ENCODE peak calls at places on chromosomes 1 and 21, in seven cellular contexts. K is OCI-LY7, O is choroid plexus epithelial cell, Q is A549, U is left ventricle myocardium inferior, I is AG04450, E is right atrium auricular region. T is an unnamed sample.

GRCh38 chr1:117339866-117340357 is 27.3 kb upstream of the MAN1A2 start:
- DNase-seq in K (peak), O (peak), Q (peak), U (no peak), I (peak), E (no peak), T (no peak)

GRCh38 chr1:85465099-85465790 is at the start of gene DDAH1:
- DNase-seq in K (no peak), O (peak), Q (peak), U (peak), I (no peak), E (no peak), T (no peak)

GRCh38 chr1:54069792-54070548 is 16.6 kb downstream of the TCEANC2 start:
- DNase-seq in K (peak), O (peak), Q (peak), U (no peak), I (no peak), E (no peak), T (peak)

GRCh38 chr1:246795906-246796694 is 71.9 kb downstream of the SCCPDH start:
- DNase-seq in K (no peak), O (no peak), Q (no peak), U (no peak), I (no peak), E (no peak), T (no peak)

GRCh38 chr1:170198090-170198489 is 52.3 kb downstream of the NTMT2 start:
- DNase-seq in K (no peak), O (no peak), Q (no peak), U (no peak), I (no peak), E (no peak), T (no peak)

GRCh38 chr1:42721926-42722325 is 18.1 kb downstream of the CLDN19 start:
- DNase-seq in K (no peak), O (no peak), Q (no peak), U (no peak), I (no peak), E (no peak), T (no peak)

GRCh38 chr1:208027861-208028260 is 116.9 kb upstream of the CD34 start:
- DNase-seq in K (no peak), O (no peak), Q (no peak), U (no peak), I (no peak), E (no peak), T (no peak)

GRCh38 chr1:114353233-114353632 is 157.8 kb downstream of the TRIM33 start:
- DNase-seq in K (peak), O (peak), Q (no peak), U (peak), I (peak), E (peak), T (no peak)

GRCh38 chr1:19317126-19317910 is 5.2 kb downstream of the SLC66A1 start:
- DNase-seq in K (no peak), O (no peak), Q (no peak), U (no peak), I (no peak), E (no peak), T (no peak)

GRCh38 chr21:31235671-31236450 is 108.2 kb downstream of the TIAM1 start:
- DNase-seq in K (no peak), O (peak), Q (no peak), U (no peak), I (no peak), E (no peak), T (no peak)

DNA sequence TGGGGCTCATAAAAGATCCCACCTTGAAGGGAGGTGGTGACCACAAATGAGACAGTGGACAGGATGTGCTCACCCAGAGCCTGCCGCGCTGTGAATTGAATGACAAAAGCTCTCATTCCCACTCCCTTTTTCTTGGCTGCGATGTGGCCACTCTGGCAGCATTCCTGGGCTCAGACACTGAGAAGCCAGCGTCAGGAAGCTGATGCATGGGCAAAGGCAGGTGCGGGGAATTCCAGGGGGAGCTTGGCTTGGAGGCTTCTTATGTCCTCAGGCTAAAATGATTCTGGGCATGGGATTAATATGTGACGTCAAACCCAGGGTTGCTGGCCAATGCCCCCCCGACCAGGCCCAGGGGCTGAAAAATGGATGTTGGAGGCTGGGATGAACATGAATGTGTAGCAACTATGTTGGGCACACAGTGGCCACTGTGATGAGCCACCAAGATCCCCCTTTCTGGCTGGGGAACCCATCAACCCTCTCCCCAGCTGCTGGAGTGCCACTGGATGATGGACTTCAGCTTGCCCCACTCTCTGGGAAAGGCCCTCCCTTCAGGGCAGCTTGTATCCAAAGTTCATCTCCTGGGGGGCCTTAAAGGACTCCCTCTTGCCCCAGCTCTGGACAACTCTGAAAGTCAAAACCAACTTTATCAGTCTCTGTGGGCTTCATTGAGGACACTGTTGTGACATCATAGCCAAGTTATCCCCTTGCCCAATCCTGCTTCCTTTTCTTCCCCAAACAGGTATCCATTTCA is 2.8 kb downstream of the RAB42 start:
- DNase-seq in K (no peak), O (no peak), Q (peak), U (no peak), I (no peak), E (no peak), T (no peak)
- TF ChIP-seq CTCF in K (no peak), O (no peak), Q (no peak), U (no peak), I (no peak), E (no peak), T (no peak)

DNA sequence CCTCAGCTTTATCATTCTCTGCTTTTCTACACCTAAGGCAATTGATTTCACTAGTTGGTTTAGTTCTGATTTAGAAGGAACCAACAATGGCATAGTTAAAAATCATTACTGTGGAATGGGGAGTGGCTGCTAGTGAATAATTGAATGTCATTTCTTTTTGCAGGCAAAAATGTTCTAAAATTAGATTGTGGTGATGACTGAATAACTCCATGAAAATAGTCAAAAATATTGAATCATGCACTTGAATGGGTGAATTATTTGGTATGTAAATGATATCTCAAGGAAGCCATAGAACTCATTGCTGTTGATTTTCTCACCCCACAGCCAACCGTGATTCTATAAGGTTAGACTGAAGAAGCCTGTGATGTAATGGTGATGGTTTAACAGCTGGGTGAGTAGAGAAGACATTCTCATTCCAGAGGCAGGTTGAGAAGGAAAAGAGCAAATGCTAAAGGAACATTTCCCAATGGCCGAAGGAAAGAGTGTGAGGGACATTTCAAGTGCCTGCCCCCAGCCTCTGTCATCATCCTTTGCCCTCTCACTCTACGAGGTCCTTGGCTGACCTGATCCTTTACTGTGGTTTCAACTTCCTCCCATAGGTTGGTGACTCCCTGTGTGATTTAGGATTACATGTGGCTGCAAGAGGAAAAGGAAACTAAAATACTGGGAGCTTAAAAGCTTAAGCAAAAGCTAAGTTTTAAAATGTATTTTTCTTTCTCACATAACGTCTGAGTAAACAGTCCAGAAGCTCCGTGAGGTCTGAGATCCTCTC is 12.5 kb downstream of the OVAAL start:
- DNase-seq in K (no peak), O (no peak), Q (no peak), U (no peak), I (no peak), E (no peak), T (no peak)
- H3K4me3 ChIP-seq in K (no peak), O (no peak), Q (no peak), U (no peak), I (no peak), E (no peak), T (no peak)

GRCh38 chr1:201663777-201664176 is 124.8 kb downstream of the NAV1 start:
- DNase-seq in K (no peak), O (no peak), Q (no peak), U (no peak), I (no peak), E (no peak), T (no peak)
- TF ChIP-seq CTCF in K (no peak), O (no peak), Q (no peak), U (no peak), I (no peak), E (no peak), T (no peak)

DNA sequence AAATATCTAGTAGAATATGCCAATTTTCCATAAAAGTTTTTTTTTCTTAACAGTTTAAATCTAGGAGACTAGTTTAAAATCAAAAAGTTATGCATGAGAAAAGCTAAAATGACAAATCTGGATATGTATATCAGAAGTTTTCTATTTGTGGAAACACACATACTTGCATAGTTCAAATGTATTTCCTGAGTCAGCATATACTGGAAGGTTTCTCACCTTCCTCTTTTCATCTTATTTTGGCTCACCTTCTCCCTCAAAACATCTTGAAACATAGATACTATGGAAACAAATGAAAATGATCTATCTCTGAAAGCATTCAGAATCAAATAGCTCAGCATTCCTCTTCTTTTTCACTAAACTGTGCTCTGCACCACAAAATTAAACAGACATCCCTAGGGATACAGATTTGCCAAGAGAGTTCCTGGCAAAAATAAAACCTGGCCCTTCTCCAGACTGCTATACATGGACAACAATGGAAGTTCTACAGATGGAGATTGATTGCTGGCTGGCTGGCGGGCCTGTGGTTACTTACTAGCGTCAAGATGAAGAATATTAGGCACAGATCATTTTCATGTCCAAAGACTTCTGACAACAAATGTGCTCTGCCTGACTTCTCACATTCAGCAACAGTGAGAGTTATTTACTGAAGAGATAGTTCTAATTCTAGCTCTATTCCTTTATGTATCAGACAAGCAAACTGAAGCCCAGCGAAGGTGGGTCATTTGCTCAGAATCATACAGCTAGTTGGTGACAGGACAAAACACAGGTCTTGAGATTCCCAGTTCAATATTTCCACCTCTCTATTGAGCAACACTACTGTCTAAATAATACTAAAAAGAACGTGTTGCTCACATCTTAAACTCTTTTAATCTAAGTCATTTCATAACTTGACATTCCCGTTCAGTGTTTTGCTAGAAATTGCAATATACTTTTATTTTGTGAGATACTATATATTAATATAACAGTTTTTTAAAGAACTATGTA is 26.6 kb downstream of the DIPK1A start:
- DNase-seq in K (peak), O (peak), Q (no peak), U (peak), I (peak), E (no peak), T (peak)
- H3K4me3 ChIP-seq in K (peak), O (no peak), Q (no peak), U (peak), I (no peak), E (no peak), T (no peak)

DNA sequence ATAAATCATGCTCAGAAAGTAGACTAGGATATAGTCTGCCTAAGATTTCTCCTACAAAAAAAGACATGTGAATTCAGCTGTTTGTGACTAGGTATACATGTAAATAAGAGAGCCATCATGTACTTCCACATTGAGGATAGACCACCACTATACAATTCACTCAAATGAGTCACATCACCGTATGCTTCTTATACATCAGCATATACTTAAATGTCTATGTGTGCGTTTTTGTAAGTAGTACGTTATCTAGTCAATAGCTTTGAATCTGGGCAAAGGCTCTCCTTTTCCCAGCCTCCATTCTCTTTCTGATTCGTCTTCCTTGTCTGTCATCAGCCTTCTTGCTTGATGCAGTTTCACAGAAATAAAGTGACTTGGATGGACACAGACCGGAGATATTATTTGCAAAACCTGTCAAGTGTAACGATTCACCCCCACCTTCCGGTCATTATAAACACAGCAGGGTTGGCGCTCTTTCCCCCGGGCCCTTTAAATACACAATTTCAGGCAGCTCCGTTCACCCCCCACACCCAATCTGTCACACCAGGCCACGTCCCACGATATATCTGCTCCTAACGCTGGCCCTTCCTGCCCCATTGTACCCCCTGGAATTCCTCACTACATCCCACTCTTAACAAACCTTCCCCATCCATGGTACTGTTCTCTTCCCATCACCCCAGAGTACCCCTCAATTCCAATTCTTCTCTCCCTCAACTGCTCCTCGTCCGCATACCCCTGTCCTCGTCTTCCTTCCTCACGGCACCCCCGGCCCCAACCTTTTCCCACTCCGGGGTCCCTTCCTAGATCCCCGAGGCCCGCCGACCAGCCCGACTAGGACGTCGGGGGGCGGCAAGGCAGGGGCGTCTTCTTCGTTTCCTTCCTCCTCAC is 636 bp downstream of the VAMP4 start:
- DNase-seq in K (peak), O (peak), Q (peak), U (peak), I (no peak), E (no peak), T (peak)
- TF ChIP-seq CTCF in K (peak), O (peak), Q (no peak), U (no peak), I (peak), E (no peak), T (peak)

GRCh38 chr21:32298658-32299081 is at the start of gene MRAP:
- DNase-seq in K (no peak), O (no peak), Q (no peak), U (no peak), I (no peak), E (no peak), T (no peak)
- H3K4me3 ChIP-seq in K (no peak), O (no peak), Q (no peak), U (no peak), I (no peak), E (no peak), T (no peak)

GRCh38 chr1:156359973-156360372 is 9.0 kb upstream of the RHBG start:
- DNase-seq in K (no peak), O (peak), Q (peak), U (no peak), I (no peak), E (no peak), T (no peak)

GRCh38 chr1:156357977-156358376 is 11.0 kb upstream of the RHBG start:
- DNase-seq in K (no peak), O (no peak), Q (no peak), U (no peak), I (no peak), E (no peak), T (no peak)

GRCh38 chr1:156360534-156360933 is 8.5 kb upstream of the RHBG start:
- DNase-seq in K (no peak), O (no peak), Q (no peak), U (no peak), I (no peak), E (no peak), T (no peak)

GRCh38 chr1:156356875-156357534 is 12.0 kb upstream of the RHBG start:
- DNase-seq in K (peak), O (no peak), Q (peak), U (no peak), I (no peak), E (no peak), T (peak)

GRCh38 chr1:156356262-156356874 is 12.6 kb upstream of the RHBG start:
- DNase-seq in K (no peak), O (no peak), Q (no peak), U (no peak), I (no peak), E (no peak), T (no peak)
- TF ChIP-seq CTCF in K (no peak), O (no peak), Q (no peak), U (no peak), I (no peak), E (no peak), T (no peak)

GRCh38 chr1:233326319-233326994 is 1.1 kb upstream of the MAP3K21 start:
- DNase-seq in K (no peak), O (no peak), Q (no peak), U (no peak), I (no peak), E (no peak), T (no peak)

GRCh38 chr1:233326995-233327937 is at the start of gene MAP3K21:
- DNase-seq in K (peak), O (no peak), Q (peak), U (peak), I (no peak), E (peak), T (peak)

GRCh38 chr1:233331676-233332519 is 4.4 kb downstream of the MAP3K21 start:
- DNase-seq in K (no peak), O (no peak), Q (no peak), U (no peak), I (no peak), E (no peak), T (no peak)

GRCh38 chr1:233327938-233328660 is 575 bp downstream of the MAP3K21 start:
- DNase-seq in K (peak), O (no peak), Q (peak), U (no peak), I (no peak), E (no peak), T (no peak)

DNA sequence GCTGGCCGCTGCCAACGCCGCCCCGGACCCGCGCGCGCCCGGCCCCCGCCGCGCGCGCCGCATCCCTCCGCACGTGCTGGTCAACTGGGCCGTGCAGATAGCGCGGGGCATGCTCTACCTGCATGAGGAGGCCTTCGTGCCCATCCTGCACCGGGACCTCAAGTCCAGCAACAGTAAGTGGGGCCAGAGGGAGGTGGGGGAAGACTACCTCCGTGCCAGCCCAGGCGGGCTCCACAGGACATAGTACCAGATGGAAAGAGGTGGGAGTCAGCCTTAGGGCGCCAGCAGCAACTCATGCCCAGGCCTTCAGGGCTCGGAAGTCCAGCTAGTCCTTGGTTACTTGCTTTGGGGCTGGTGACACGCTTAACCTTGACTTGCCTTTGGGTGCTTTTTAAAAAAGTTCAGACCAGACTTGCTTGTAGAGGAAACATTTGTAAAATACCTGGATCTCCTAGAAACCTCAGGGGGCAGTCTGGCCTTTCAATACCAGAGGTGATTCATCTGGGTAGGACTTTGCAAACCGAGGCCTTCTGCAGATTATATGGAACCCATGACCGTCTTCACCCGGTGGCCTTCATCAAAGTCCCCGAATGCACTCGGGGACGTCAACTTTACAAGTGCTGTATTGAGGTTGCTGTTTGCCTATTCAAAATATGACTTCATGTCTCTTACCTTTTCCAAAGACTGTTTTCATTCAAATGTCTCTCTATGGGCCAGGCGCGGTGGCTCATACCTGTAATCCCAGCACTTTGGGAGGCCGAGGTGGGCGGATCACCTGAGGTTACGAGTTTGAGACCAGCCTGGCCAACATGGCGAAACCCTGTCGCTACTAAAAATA is 1.4 kb downstream of the MAP3K21 start:
- DNase-seq in K (no peak), O (no peak), Q (peak), U (no peak), I (no peak), E (no peak), T (no peak)
- H3K4me3 ChIP-seq in K (no peak), O (peak), Q (peak), U (peak), I (peak), E (peak), T (peak)

DNA sequence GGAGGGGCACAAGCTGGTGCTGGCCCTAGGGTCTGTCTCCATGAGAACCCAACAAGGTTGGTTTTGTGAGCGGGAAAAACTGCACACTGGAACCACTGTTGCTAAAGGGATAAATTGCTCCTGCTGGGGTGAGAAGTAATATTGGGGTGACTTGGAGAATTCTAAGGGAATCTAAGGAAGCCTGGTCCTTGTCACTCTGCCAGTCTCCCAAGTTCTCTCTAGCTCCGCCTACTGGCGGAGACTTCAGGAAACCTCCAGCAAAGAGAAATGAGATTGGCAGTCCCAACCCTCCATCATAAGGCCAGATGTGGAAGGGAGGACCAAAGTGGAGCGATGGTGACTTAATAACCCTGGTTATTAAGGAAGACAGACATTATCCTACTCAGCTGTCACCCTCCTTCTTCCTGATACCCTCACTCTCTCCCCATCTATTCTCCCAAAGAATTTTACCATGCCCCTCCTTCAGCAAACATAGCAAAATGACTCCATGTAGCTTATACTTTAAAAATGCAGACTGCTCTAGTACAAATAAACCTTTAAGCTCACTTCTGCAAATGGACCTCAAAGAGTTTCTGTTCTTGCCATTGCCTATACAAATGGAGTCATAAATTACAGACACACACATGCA is 2.7 kb downstream of the LCE1F start:
- DNase-seq in K (peak), O (no peak), Q (peak), U (no peak), I (no peak), E (no peak), T (no peak)
- TF ChIP-seq CTCF in K (peak), O (no peak), Q (peak), U (no peak), I (no peak), E (no peak), T (peak)